ENCODE peak calls at places on chromosomes 3 and 15, in nine cellular contexts. H, U, V, A, M, P, I, Q and C are unnamed samples.

GRCh38 chr3:141241248-141242034 is 9.8 kb downstream of the PXYLP1 start:
- DNase-seq in H (peak; percentile 85), U (no peak), V (peak; percentile 96), A (no peak), M (peak; percentile 43), P (no peak), I (no peak), Q (peak; percentile 27), C (peak; percentile 100)

GRCh38 chr15:31016446-31016915 is 25.1 kb upstream of the MTMR10 start:
- DNase-seq in H (no peak), U (no peak), V (no peak), A (no peak), M (no peak), P (no peak), I (no peak), Q (no peak), C (no peak)

GRCh38 chr3:79005084-79005483 is 762.7 kb downstream of the ROBO1 start:
- DNase-seq in H (no peak), U (no peak), V (no peak), A (no peak), M (no peak), P (no peak), I (no peak), Q (no peak), C (no peak)

GRCh38 chr3:21718161-21718765 is 32.7 kb downstream of the ZNF385D start:
- DNase-seq in H (no peak), U (no peak), V (no peak), A (no peak), M (no peak), P (no peak), I (no peak), Q (no peak), C (peak; percentile 70)

GRCh38 chr3:65348596-65348995 is 660.8 kb upstream of the ADAMTS9 start:
- DNase-seq in H (no peak), U (no peak), V (no peak), A (no peak), M (no peak), P (peak; percentile 74), I (no peak), Q (no peak), C (no peak)

GRCh38 chr3:71207632-71208031 is 375.9 kb downstream of the FOXP1 start:
- DNase-seq in H (no peak), U (no peak), V (no peak), A (no peak), M (no peak), P (no peak), I (no peak), Q (no peak), C (no peak)

GRCh38 chr3:186599142-186599784 is 13.6 kb upstream of the AHSG start:
- DNase-seq in H (no peak), U (no peak), V (no peak), A (no peak), M (no peak), P (no peak), I (no peak), Q (no peak), C (no peak)

GRCh38 chr3:79326642-79327041 is 441.2 kb downstream of the ROBO1 start:
- DNase-seq in H (no peak), U (no peak), V (no peak), A (no peak), M (no peak), P (no peak), I (no peak), Q (no peak), C (no peak)

GRCh38 chr15:60070838-60071493 is 66.9 kb downstream of the FOXB1 start:
- DNase-seq in H (no peak), U (no peak), V (no peak), A (no peak), M (no peak), P (peak; percentile 87), I (no peak), Q (no peak), C (peak; percentile 71)

GRCh38 chr15:42344763-42345162 is 14.5 kb upstream of the CAPN3 start:
- DNase-seq in H (no peak), U (no peak), V (no peak), A (no peak), M (no peak), P (no peak), I (no peak), Q (no peak), C (no peak)

GRCh38 chr15:100890059-100890720 is 10.6 kb downstream of the ALDH1A3 start:
- DNase-seq in H (no peak), U (peak; percentile 32), V (no peak), A (no peak), M (no peak), P (no peak), I (no peak), Q (no peak), C (no peak)

GRCh38 chr15:82146990-82147461 is 101.2 kb upstream of the MEX3B start:
- DNase-seq in H (no peak), U (no peak), V (no peak), A (no peak), M (no peak), P (peak; percentile 91), I (no peak), Q (no peak), C (peak; percentile 74)

GRCh38 chr15:60383008-60383694 is 14.6 kb downstream of the ANXA2 start:
- DNase-seq in H (no peak), U (no peak), V (no peak), A (no peak), M (no peak), P (no peak), I (no peak), Q (no peak), C (no peak)

GRCh38 chr3:127900536-127900935 is 14.5 kb upstream of the KBTBD12 start:
- DNase-seq in H (no peak), U (no peak), V (no peak), A (no peak), M (no peak), P (no peak), I (no peak), Q (no peak), C (no peak)

GRCh38 chr3:120418866-120419490 is 31.8 kb downstream of the FSTL1 start:
- DNase-seq in H (no peak), U (no peak), V (no peak), A (no peak), M (no peak), P (no peak), I (no peak), Q (peak; percentile 81), C (peak; percentile 21)

DNA sequence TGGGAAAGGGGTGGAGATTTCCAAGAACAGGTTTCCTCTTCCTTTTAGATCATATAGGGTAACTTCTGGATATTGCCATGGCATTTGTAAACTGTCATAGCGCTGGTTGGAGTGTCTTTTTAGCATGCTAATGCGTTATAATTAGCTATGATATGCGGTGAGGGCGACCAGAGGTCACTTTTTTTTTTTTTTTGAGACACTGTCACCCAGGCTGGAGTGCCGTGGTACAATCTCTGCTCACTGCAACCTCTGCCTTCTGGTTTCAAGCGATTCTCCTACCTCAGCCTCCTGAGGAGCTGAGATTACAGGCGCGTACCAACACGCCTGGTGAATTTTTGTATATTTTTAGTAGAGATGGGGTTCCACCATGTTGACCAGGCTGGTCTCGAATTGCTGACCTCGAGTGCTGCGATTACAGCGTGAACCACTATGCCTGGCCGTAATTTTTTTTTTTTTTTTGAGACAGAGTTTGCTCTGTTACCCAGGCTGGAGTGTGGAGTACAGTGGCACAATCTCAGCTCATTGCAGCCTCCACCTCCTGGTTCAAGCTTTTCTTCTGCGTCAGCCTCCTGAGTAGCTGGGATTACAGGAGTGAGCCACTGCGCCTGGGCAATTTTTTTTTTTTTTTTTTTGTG is 33.9 kb downstream of the KLHDC8B start:
- DNase-seq in H (no peak), U (no peak), V (no peak), A (no peak), M (no peak), P (no peak), I (no peak), Q (no peak), C (no peak)
- H3K4me3 ChIP-seq in H (no peak overlapping the region), U (no peak overlapping the region), V (no peak overlapping the region), A (no peak overlapping the region), M (no peak overlapping the region), P (no peak overlapping the region), I (no peak overlapping the region), Q (no peak overlapping the region), C (no peak overlapping the region)

GRCh38 chr3:135558150-135558549 is 407.4 kb upstream of the PPP2R3A start:
- DNase-seq in H (no peak), U (no peak), V (no peak), A (no peak), M (no peak), P (no peak), I (no peak), Q (no peak), C (no peak)
- H3K27me3 ChIP-seq in H (no peaks in the 10 kb centered on the region), U (no peaks in the 10 kb centered on the region), V (no peaks in the 10 kb centered on the region), A (no peaks in the 10 kb centered on the region), M (no peaks in the 10 kb centered on the region), P (no peaks in the 10 kb centered on the region), I (peaks cover 7% of the 10 kb centered on the region), Q (no peaks in the 10 kb centered on the region), C (no peaks in the 10 kb centered on the region)

GRCh38 chr3:25631989-25632388 is 32.7 kb downstream of the TOP2B start:
- DNase-seq in H (no peak), U (no peak), V (no peak), A (no peak), M (no peak), P (no peak), I (no peak), Q (no peak), C (no peak)

GRCh38 chr3:25635038-25635437 is 29.7 kb downstream of the TOP2B start:
- DNase-seq in H (no peak), U (no peak), V (no peak), A (no peak), M (no peak), P (no peak), I (no peak), Q (no peak), C (no peak)

GRCh38 chr3:25633919-25634318 is 30.8 kb downstream of the TOP2B start:
- DNase-seq in H (no peak), U (no peak), V (no peak), A (no peak), M (no peak), P (no peak), I (no peak), Q (no peak), C (no peak)
- H3K9me3 ChIP-seq in H (no peaks in the 10 kb centered on the region), U (no peaks in the 10 kb centered on the region), V (no peaks in the 10 kb centered on the region), A (no peaks in the 10 kb centered on the region), M (no peaks in the 10 kb centered on the region), P (no peaks in the 10 kb centered on the region), I (no peaks in the 10 kb centered on the region), Q (no peaks in the 10 kb centered on the region), C (no peaks in the 10 kb centered on the region)

GRCh38 chr3:69739204-69740102 is at the start of gene MITF:
- DNase-seq in H (peak; percentile 96), U (peak; percentile 96), V (peak; percentile 96), A (peak; percentile 87), M (peak; percentile 92), P (peak; percentile 81), I (peak; percentile 95), Q (peak; percentile 91), C (peak; percentile 90)

GRCh38 chr3:69737396-69737795 is 1.9 kb upstream of the MITF start:
- DNase-seq in H (no peak), U (no peak), V (no peak), A (no peak), M (no peak), P (no peak), I (no peak), Q (no peak), C (no peak)

GRCh38 chr3:69738859-69739203 is 433 bp upstream of the MITF start:
- DNase-seq in H (no peak), U (peak; percentile 67), V (no peak), A (no peak), M (no peak), P (no peak), I (no peak), Q (no peak), C (no peak)

GRCh38 chr3:69740103-69741021 is 1.1 kb downstream of the MITF start:
- DNase-seq in H (no peak), U (peak; percentile 68), V (peak; percentile 69), A (no peak), M (peak; percentile 64), P (no peak), I (no peak), Q (peak; percentile 31), C (no peak)

GRCh38 chr3:69738291-69738690 is 973 bp upstream of the MITF start:
- DNase-seq in H (no peak), U (no peak), V (no peak), A (no peak), M (no peak), P (peak; percentile 10), I (no peak), Q (no peak), C (no peak)
- H3K4me3 ChIP-seq in H (peak overlapping the region; percentile 94), U (peak overlapping the region; percentile 94), V (peak overlapping the region; percentile 89), A (peak overlapping the region; percentile 92), M (peak overlapping the region; percentile 97), P (peak overlapping the region; percentile 74), I (peak overlapping the region; percentile 98), Q (peak overlapping the region; percentile 88), C (peak overlapping the region; percentile 75)